ENCODE peak calls at places on chromosome 17, in four cellular contexts. One of them, this sample, is unnamed.

GRCh38 chr17:63827002-63827800 is at the start of the genes FTSJ3 and PSMC5:
- DNase-seq in ovary: peak
- DNase-seq in testis: peak
- DNase-seq in heart left ventricle: peak
- DNase-seq in this sample: peak

GRCh38 chr17:55433029-55433628 is 11.5 kb upstream of the MMD start:
- DNase-seq in ovary: no peak
- DNase-seq in testis: no peak
- DNase-seq in heart left ventricle: no peak
- DNase-seq in this sample: no peak

GRCh38 chr17:19762515-19762961 is 14.4 kb upstream of the ALDH3A1 start:
- DNase-seq in ovary: peak
- DNase-seq in testis: peak
- DNase-seq in heart left ventricle: peak
- DNase-seq in this sample: peak

GRCh38 chr17:43998552-43998951 is 5.9 kb upstream of the NAGS start:
- DNase-seq in ovary: no peak
- DNase-seq in testis: no peak
- DNase-seq in heart left ventricle: no peak
- DNase-seq in this sample: no peak

GRCh38 chr17:66347661-66348604 is 45.5 kb downstream of the PRKCA start:
- DNase-seq in ovary: no peak
- DNase-seq in testis: no peak
- DNase-seq in heart left ventricle: no peak
- DNase-seq in this sample: peak

GRCh38 chr17:13541032-13541480 is 60.7 kb downstream of the HS3ST3A1 start:
- DNase-seq in ovary: no peak
- DNase-seq in testis: no peak
- DNase-seq in heart left ventricle: no peak
- DNase-seq in this sample: no peak

GRCh38 chr17:54870671-54871175 is 29.9 kb upstream of the TOM1L1 start:
- DNase-seq in ovary: no peak
- DNase-seq in testis: no peak
- DNase-seq in heart left ventricle: no peak
- DNase-seq in this sample: no peak

GRCh38 chr17:12744298-12744697 is 45.0 kb upstream of the ARHGAP44 start:
- DNase-seq in ovary: no peak
- DNase-seq in testis: no peak
- DNase-seq in heart left ventricle: peak
- DNase-seq in this sample: no peak

GRCh38 chr17:74919440-74920305 is 3.4 kb downstream of the USH1G start:
- DNase-seq in ovary: no peak
- DNase-seq in testis: peak
- DNase-seq in heart left ventricle: no peak
- DNase-seq in this sample: peak

GRCh38 chr17:57639381-57639780 is 105.7 kb downstream of the CCDC182 start:
- DNase-seq in ovary: no peak
- DNase-seq in testis: no peak
- DNase-seq in heart left ventricle: no peak
- DNase-seq in this sample: no peak

GRCh38 chr17:28685366-28685765 is 23.4 kb downstream of the SUPT6H start:
- DNase-seq in ovary: no peak
- DNase-seq in testis: no peak
- DNase-seq in heart left ventricle: no peak
- DNase-seq in this sample: no peak

GRCh38 chr17:10139560-10139959 is 58.8 kb downstream of the GAS7 start:
- DNase-seq in ovary: no peak
- DNase-seq in testis: no peak
- DNase-seq in heart left ventricle: no peak
- DNase-seq in this sample: no peak

GRCh38 chr17:34883106-34884000 is 77.9 kb downstream of the CCT6B start:
- DNase-seq in ovary: no peak
- DNase-seq in testis: no peak
- DNase-seq in heart left ventricle: no peak
- DNase-seq in this sample: peak

GRCh38 chr17:5055543-5055942 is 20.3 kb upstream of the SLC52A1 start:
- DNase-seq in ovary: no peak
- DNase-seq in testis: peak
- DNase-seq in heart left ventricle: no peak
- DNase-seq in this sample: no peak

GRCh38 chr17:10224592-10225195 is 26.3 kb upstream of the GAS7 start:
- DNase-seq in ovary: no peak
- DNase-seq in testis: no peak
- DNase-seq in heart left ventricle: no peak
- DNase-seq in this sample: no peak

GRCh38 chr17:72714357-72714966 is 378.0 kb downstream of the SLC39A11 start:
- DNase-seq in ovary: no peak
- DNase-seq in testis: no peak
- DNase-seq in heart left ventricle: no peak
- DNase-seq in this sample: no peak

GRCh38 chr17:72717276-72717675 is 375.2 kb downstream of the SLC39A11 start:
- DNase-seq in ovary: no peak
- DNase-seq in testis: no peak
- DNase-seq in heart left ventricle: no peak
- DNase-seq in this sample: no peak

GRCh38 chr17:72713701-72714100 is 378.8 kb downstream of the SLC39A11 start:
- DNase-seq in ovary: no peak
- DNase-seq in testis: no peak
- DNase-seq in heart left ventricle: no peak
- DNase-seq in this sample: no peak

GRCh38 chr17:72717676-72718075 is 374.8 kb downstream of the SLC39A11 start:
- DNase-seq in ovary: no peak
- DNase-seq in testis: no peak
- DNase-seq in heart left ventricle: no peak
- DNase-seq in this sample: no peak

DNA sequence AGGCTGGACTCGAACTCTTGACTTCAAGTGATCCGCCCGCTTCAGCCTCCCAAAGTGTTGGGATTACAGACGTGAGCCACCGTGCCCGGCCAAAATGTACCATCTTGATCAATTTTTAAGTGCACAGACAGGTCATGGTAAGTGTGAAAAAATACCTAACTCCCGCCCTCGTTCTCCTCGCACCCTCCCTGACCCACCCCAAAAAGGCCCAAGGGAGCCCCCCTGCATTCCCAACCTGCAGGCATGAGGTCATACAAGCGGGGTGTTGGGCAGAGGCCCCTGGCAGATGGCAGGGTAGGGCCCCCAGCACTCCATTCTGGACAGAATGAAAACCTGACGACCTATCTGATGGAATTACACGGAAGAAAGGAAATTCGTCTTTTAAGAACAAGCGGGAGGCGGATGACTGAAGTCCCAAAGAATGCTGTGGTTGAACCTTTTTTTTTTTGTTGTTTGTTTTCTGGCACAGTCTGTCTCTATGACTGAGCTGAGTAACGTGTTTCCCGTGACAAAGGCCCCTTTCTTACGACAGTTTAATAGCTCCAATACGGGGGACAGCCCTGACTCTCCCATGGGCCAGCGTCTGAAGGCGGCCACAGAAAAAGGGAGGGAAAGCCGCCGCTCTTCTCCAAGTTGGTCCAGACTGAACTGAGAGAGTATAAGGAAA is 376.4 kb downstream of the SLC39A11 start:
- DNase-seq in ovary: no peak
- DNase-seq in testis: no peak
- DNase-seq in heart left ventricle: no peak
- DNase-seq in this sample: no peak
- TF ChIP-seq POLR2A in ovary: no peak
- TF ChIP-seq POLR2A in testis: no peak
- TF ChIP-seq POLR2A in heart left ventricle: no peak
- TF ChIP-seq POLR2A in this sample: no peak

DNA sequence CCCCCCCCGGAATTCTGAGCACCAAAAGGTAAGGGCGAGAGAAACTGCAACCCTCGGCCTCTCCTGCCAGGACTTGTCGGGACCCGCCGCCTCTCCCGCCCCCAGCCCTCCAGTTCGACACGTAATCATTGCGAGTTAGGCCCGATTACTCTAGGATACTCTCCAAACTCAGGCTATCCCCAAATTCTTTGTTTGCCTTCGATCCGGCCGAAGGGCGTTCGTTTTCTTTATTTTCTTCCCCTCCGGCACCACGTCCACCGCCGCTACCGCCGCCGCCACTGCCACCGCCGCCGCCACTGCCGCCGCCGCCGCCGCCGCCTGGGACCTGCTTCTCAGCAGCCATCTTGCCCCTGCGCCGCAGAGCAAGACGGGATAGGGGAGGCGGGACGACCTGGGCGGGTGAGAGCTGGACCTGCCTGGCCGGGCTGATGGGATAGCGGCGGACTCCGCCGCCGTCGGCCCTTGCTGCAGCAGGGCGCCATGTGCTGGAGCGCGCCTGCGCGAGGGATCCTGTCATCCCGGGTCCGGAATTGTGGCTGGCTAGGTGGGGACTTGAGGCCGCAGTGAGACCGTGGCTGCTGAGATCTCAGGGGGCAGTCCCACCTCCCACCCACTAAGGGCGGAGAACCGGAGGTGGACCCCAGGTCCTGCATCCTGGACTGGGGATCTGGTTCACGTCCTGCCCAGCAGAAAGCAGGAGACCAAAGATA is at the start of gene SRP68:
- DNase-seq in ovary: peak
- DNase-seq in testis: peak
- DNase-seq in heart left ventricle: peak
- DNase-seq in this sample: peak
- TF ChIP-seq POLR2A in ovary: peak
- TF ChIP-seq POLR2A in testis: no peak
- TF ChIP-seq POLR2A in heart left ventricle: no peak
- TF ChIP-seq POLR2A in this sample: peak

DNA sequence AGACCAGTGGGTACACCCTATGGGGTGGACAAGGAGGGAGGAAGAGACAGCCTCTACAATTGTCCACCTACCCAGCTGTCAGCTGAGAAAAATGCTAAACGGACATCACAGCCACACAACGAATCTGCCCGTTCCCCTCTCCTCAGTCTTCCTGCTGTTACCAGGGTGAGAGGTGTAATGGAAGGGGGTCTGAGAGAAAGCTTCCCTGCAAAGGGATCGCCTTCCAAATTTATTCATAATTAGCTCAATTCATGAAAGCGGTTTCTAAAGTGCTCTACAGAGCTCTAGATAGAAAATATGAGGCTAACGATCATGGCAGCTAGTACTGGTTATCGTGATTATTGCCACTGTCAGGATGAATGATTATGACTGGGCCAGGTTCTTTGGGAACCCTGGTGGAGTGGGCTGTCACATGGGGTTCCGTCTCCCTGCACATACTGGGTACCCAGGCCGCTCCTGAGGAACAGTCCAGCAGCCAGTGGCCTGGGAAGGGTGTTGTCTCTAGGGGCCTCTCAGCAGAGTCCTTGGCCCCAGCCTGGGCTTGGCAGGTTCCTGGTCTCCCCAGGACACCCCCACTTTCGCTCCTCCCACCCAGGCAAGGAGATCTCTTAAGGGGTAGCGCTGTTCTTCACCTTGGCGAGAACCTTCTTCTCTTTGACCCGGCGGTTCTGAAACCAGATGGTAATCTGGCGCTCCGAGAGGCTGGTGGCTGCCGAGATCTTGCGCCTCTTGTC is 2.2 kb downstream of the HOXB13 start:
- DNase-seq in ovary: no peak
- DNase-seq in testis: no peak
- DNase-seq in heart left ventricle: no peak
- DNase-seq in this sample: no peak
- TF ChIP-seq POLR2A in ovary: no peak
- TF ChIP-seq POLR2A in testis: no peak
- TF ChIP-seq POLR2A in heart left ventricle: no peak
- TF ChIP-seq POLR2A in this sample: no peak

GRCh38 chr17:46777943-46778915 is 40.3 kb downstream of the WNT3 start:
- DNase-seq in ovary: no peak
- DNase-seq in testis: no peak
- DNase-seq in heart left ventricle: no peak
- DNase-seq in this sample: peak
- TF ChIP-seq POLR2A in ovary: no peak
- TF ChIP-seq POLR2A in testis: no peak
- TF ChIP-seq POLR2A in heart left ventricle: no peak
- TF ChIP-seq POLR2A in this sample: no peak

GRCh38 chr17:50055055-50055425 is 870 bp upstream of the ITGA3 start:
- DNase-seq in ovary: no peak
- DNase-seq in testis: peak
- DNase-seq in heart left ventricle: peak
- DNase-seq in this sample: no peak
- TF ChIP-seq POLR2A in ovary: no peak
- TF ChIP-seq POLR2A in testis: no peak
- TF ChIP-seq POLR2A in heart left ventricle: no peak
- TF ChIP-seq POLR2A in this sample: no peak

DNA sequence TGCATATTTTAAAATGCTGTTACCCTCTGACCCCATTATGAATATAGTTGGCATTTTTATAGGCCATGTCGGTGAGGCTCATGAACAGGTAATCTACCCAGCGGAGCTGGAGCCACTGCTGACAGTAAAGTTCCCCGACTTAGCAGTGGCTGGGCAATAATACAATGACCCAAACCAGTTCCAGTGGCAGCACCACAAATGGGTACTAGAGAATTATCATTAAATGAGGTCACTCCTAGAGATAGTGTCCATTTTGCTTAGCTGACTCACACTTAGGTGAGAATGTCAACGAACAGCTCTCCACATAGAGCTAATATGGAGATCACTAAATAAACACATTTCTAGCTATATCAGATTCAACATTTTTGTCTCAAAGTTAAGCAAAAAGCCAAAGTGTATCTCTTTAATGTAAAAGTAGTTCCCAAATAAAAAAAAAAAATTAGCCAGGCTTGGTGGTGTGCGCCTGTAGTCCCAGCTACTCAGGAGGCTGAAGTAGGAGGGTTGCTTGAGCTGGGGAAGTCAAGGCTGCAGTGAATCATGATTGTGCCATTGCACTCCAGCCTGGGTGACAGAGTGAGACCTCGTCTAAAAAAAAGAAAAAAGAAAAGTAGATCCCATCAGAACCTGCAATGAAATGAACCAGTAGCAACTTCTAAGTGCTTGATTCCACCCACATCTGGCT is 7.4 kb downstream of the MYO1D start:
- DNase-seq in ovary: no peak
- DNase-seq in testis: no peak
- DNase-seq in heart left ventricle: no peak
- DNase-seq in this sample: no peak
- TF ChIP-seq POLR2A in ovary: no peak
- TF ChIP-seq POLR2A in testis: no peak
- TF ChIP-seq POLR2A in heart left ventricle: no peak
- TF ChIP-seq POLR2A in this sample: no peak

GRCh38 chr17:245611-246010 is 64.2 kb upstream of the DOC2B start:
- DNase-seq in ovary: no peak
- DNase-seq in testis: no peak
- DNase-seq in heart left ventricle: peak
- DNase-seq in this sample: no peak
- TF ChIP-seq POLR2A in ovary: no peak
- TF ChIP-seq POLR2A in testis: no peak
- TF ChIP-seq POLR2A in heart left ventricle: no peak
- TF ChIP-seq POLR2A in this sample: no peak